ENCODE peak calls at places on chromosome 12, in ten cellular contexts. One of them, this sample, is unnamed.

GRCh38 chr12:118237908-118238307 is 102.0 kb downstream of the PEBP1 start:
- DNase-seq in NT2/D1: no peak
- DNase-seq in nephron progenitor cell: no peak
- DNase-seq in pancreas: no peak
- DNase-seq in tibial nerve: no peak
- DNase-seq in HFFc6: peak; percentile 48
- DNase-seq in hippocampal formation: no peak
- DNase-seq in hypothalamus: no peak
- DNase-seq in tibial artery: no peak
- DNase-seq in cardiac fibroblast: peak; percentile 6
- DNase-seq in this sample: no peak

GRCh38 chr12:22018860-22019259 is 27.2 kb upstream of the CMAS start:
- DNase-seq in NT2/D1: no peak
- DNase-seq in nephron progenitor cell: no peak
- DNase-seq in pancreas: no peak
- DNase-seq in tibial nerve: no peak
- DNase-seq in HFFc6: no peak
- DNase-seq in hippocampal formation: peak; percentile 27
- DNase-seq in hypothalamus: no peak
- DNase-seq in tibial artery: no peak
- DNase-seq in cardiac fibroblast: peak; percentile 10
- DNase-seq in this sample: no peak

GRCh38 chr12:111773801-111774551 is 7.2 kb downstream of the ALDH2 start:
- DNase-seq in NT2/D1: no peak
- DNase-seq in nephron progenitor cell: no peak
- DNase-seq in pancreas: no peak
- DNase-seq in tibial nerve: peak; percentile 55
- DNase-seq in HFFc6: peak; percentile 45
- DNase-seq in hippocampal formation: peak; percentile 51
- DNase-seq in hypothalamus: peak; percentile 11
- DNase-seq in tibial artery: peak; percentile 88
- DNase-seq in cardiac fibroblast: peak; percentile 91
- DNase-seq in this sample: no peak

GRCh38 chr12:44653886-44654527 is 222.1 kb downstream of the NELL2 start:
- DNase-seq in NT2/D1: no peak
- DNase-seq in nephron progenitor cell: no peak
- DNase-seq in pancreas: no peak
- DNase-seq in tibial nerve: no peak
- DNase-seq in HFFc6: no peak
- DNase-seq in hippocampal formation: no peak
- DNase-seq in hypothalamus: no peak
- DNase-seq in tibial artery: no peak
- DNase-seq in cardiac fibroblast: no peak
- DNase-seq in this sample: no peak

GRCh38 chr12:69415471-69416275 is 54.5 kb upstream of the FRS2 start:
- DNase-seq in NT2/D1: peak; percentile 55
- DNase-seq in nephron progenitor cell: peak; percentile 44
- DNase-seq in pancreas: peak; percentile 21
- DNase-seq in tibial nerve: peak; percentile 51
- DNase-seq in HFFc6: peak; percentile 90
- DNase-seq in hippocampal formation: peak; percentile 52
- DNase-seq in hypothalamus: peak; percentile 8
- DNase-seq in tibial artery: peak; percentile 73
- DNase-seq in cardiac fibroblast: peak; percentile 95
- DNase-seq in this sample: peak; percentile 25

GRCh38 chr12:6823161-6824084 is 1.8 kb downstream of the GPR162 start:
- DNase-seq in NT2/D1: no peak
- DNase-seq in nephron progenitor cell: no peak
- DNase-seq in pancreas: no peak
- DNase-seq in tibial nerve: no peak
- DNase-seq in HFFc6: no peak
- DNase-seq in hippocampal formation: no peak
- DNase-seq in hypothalamus: no peak
- DNase-seq in tibial artery: no peak
- DNase-seq in cardiac fibroblast: no peak
- DNase-seq in this sample: no peak

GRCh38 chr12:50545783-50546182 is 41.0 kb downstream of the DIP2B start:
- DNase-seq in NT2/D1: no peak
- DNase-seq in nephron progenitor cell: no peak
- DNase-seq in pancreas: no peak
- DNase-seq in tibial nerve: no peak
- DNase-seq in HFFc6: peak; percentile 25
- DNase-seq in hippocampal formation: no peak
- DNase-seq in hypothalamus: no peak
- DNase-seq in tibial artery: no peak
- DNase-seq in cardiac fibroblast: peak; percentile 7
- DNase-seq in this sample: no peak

GRCh38 chr12:128455849-128456248 is 188.9 kb downstream of the TMEM132C start:
- DNase-seq in NT2/D1: no peak
- DNase-seq in nephron progenitor cell: no peak
- DNase-seq in pancreas: no peak
- DNase-seq in tibial nerve: no peak
- DNase-seq in HFFc6: no peak
- DNase-seq in hippocampal formation: no peak
- DNase-seq in hypothalamus: no peak
- DNase-seq in tibial artery: no peak
- DNase-seq in cardiac fibroblast: no peak
- DNase-seq in this sample: no peak

GRCh38 chr12:109385339-109386078 is 37.8 kb downstream of the MYO1H start:
- DNase-seq in NT2/D1: no peak
- DNase-seq in nephron progenitor cell: no peak
- DNase-seq in pancreas: no peak
- DNase-seq in tibial nerve: no peak
- DNase-seq in HFFc6: peak; percentile 59
- DNase-seq in hippocampal formation: peak; percentile 70
- DNase-seq in hypothalamus: no peak
- DNase-seq in tibial artery: no peak
- DNase-seq in cardiac fibroblast: peak; percentile 65
- DNase-seq in this sample: no peak

GRCh38 chr12:132166093-132166492 is 21.8 kb downstream of the NOC4L start:
- DNase-seq in NT2/D1: no peak
- DNase-seq in nephron progenitor cell: no peak
- DNase-seq in pancreas: no peak
- DNase-seq in tibial nerve: no peak
- DNase-seq in HFFc6: no peak
- DNase-seq in hippocampal formation: no peak
- DNase-seq in hypothalamus: no peak
- DNase-seq in tibial artery: no peak
- DNase-seq in cardiac fibroblast: no peak
- DNase-seq in this sample: no peak

GRCh38 chr12:27732281-27732680 is 21.6 kb downstream of the MRPS35 start:
- DNase-seq in NT2/D1: peak; percentile 65
- DNase-seq in nephron progenitor cell: no peak
- DNase-seq in pancreas: no peak
- DNase-seq in tibial nerve: no peak
- DNase-seq in HFFc6: no peak
- DNase-seq in hippocampal formation: no peak
- DNase-seq in hypothalamus: no peak
- DNase-seq in tibial artery: no peak
- DNase-seq in cardiac fibroblast: no peak
- DNase-seq in this sample: no peak

GRCh38 chr12:95790025-95790911 is at the start of gene NTN4:
- DNase-seq in NT2/D1: no peak
- DNase-seq in nephron progenitor cell: peak; percentile 69
- DNase-seq in pancreas: peak; percentile 72
- DNase-seq in tibial nerve: peak; percentile 15
- DNase-seq in HFFc6: peak; percentile 33
- DNase-seq in hippocampal formation: no peak
- DNase-seq in hypothalamus: no peak
- DNase-seq in tibial artery: peak; percentile 74
- DNase-seq in cardiac fibroblast: peak; percentile 39
- DNase-seq in this sample: peak; percentile 36

GRCh38 chr12:7693793-7694192 is 1.8 kb downstream of the GDF3 start:
- DNase-seq in NT2/D1: no peak
- DNase-seq in nephron progenitor cell: no peak
- DNase-seq in pancreas: no peak
- DNase-seq in tibial nerve: no peak
- DNase-seq in HFFc6: no peak
- DNase-seq in hippocampal formation: no peak
- DNase-seq in hypothalamus: no peak
- DNase-seq in tibial artery: no peak
- DNase-seq in cardiac fibroblast: no peak
- DNase-seq in this sample: no peak

GRCh38 chr12:110582286-110583136 is 607 bp downstream of the PPTC7 start:
- DNase-seq in NT2/D1: no peak
- DNase-seq in nephron progenitor cell: peak; percentile 63
- DNase-seq in pancreas: peak; percentile 71
- DNase-seq in tibial nerve: peak; percentile 22
- DNase-seq in HFFc6: peak; percentile 9
- DNase-seq in hippocampal formation: no peak
- DNase-seq in hypothalamus: no peak
- DNase-seq in tibial artery: peak; percentile 80
- DNase-seq in cardiac fibroblast: peak; percentile 46
- DNase-seq in this sample: peak; percentile 43

GRCh38 chr12:38137287-38137686 is 179.3 kb upstream of the ALG10B start:
- DNase-seq in NT2/D1: no peak
- DNase-seq in nephron progenitor cell: no peak
- DNase-seq in pancreas: no peak
- DNase-seq in tibial nerve: no peak
- DNase-seq in HFFc6: no peak
- DNase-seq in hippocampal formation: no peak
- DNase-seq in hypothalamus: no peak
- DNase-seq in tibial artery: no peak
- DNase-seq in cardiac fibroblast: no peak
- DNase-seq in this sample: no peak

GRCh38 chr12:14841761-14842160 is 1.6 kb downstream of the ART4 start:
- DNase-seq in NT2/D1: peak; percentile 27
- DNase-seq in nephron progenitor cell: no peak
- DNase-seq in pancreas: peak; percentile 52
- DNase-seq in tibial nerve: no peak
- DNase-seq in HFFc6: peak; percentile 61
- DNase-seq in hippocampal formation: no peak
- DNase-seq in hypothalamus: no peak
- DNase-seq in tibial artery: peak; percentile 90
- DNase-seq in cardiac fibroblast: peak; percentile 81
- DNase-seq in this sample: no peak

GRCh38 chr12:20440408-20440807 is 72.1 kb downstream of the PDE3A start:
- DNase-seq in NT2/D1: no peak
- DNase-seq in nephron progenitor cell: no peak
- DNase-seq in pancreas: no peak
- DNase-seq in tibial nerve: no peak
- DNase-seq in HFFc6: no peak
- DNase-seq in hippocampal formation: no peak
- DNase-seq in hypothalamus: no peak
- DNase-seq in tibial artery: no peak
- DNase-seq in cardiac fibroblast: peak; percentile 35
- DNase-seq in this sample: no peak

GRCh38 chr12:49612210-49612609 is 6.8 kb upstream of the FAM186B start:
- DNase-seq in NT2/D1: no peak
- DNase-seq in nephron progenitor cell: no peak
- DNase-seq in pancreas: no peak
- DNase-seq in tibial nerve: no peak
- DNase-seq in HFFc6: no peak
- DNase-seq in hippocampal formation: no peak
- DNase-seq in hypothalamus: no peak
- DNase-seq in tibial artery: no peak
- DNase-seq in cardiac fibroblast: no peak
- DNase-seq in this sample: no peak

This sample was measured in neural crest cell.